ENCODE peak calls at places on chromosomes 3 and 15, in ten cellular contexts. One of them, this sample, is unnamed.
A peak's percentile ranks its signal among the peaks of the same experiment; 100 is the strongest.

GRCh38 chr3:187839422-187839821 is 94.2 kb upstream of the BCL6 start:
- DNase-seq in HCT116: no peak
- DNase-seq in ovary: no peak
- DNase-seq in lower lobe of right lung: no peak
- DNase-seq in uterus: no peak
- DNase-seq in PC-9: no peak
- DNase-seq in colonic mucosa: no peak
- DNase-seq in pancreas: no peak
- DNase-seq in fibroblast of lung: no peak
- DNase-seq in heart right ventricle: no peak
- DNase-seq in this sample: no peak

GRCh38 chr3:45123841-45124269 is 22.3 kb downstream of the CDCP1 start:
- DNase-seq in uterus: peak; percentile 51
- DNase-seq in heart right ventricle: no peak
- DNase-seq in fibroblast of lung: peak; percentile 96
- DNase-seq in ovary: no peak
- DNase-seq in pancreas: no peak
- DNase-seq in PC-9: peak; percentile 44
- DNase-seq in lower lobe of right lung: no peak
- DNase-seq in HCT116: peak; percentile 88
- DNase-seq in colonic mucosa: no peak
- DNase-seq in this sample: no peak

GRCh38 chr15:40290540-40291087 is 7.8 kb upstream of the ANKRD63 start:
- DNase-seq in PC-9: no peak
- DNase-seq in heart right ventricle: no peak
- DNase-seq in fibroblast of lung: no peak
- DNase-seq in uterus: no peak
- DNase-seq in pancreas: no peak
- DNase-seq in colonic mucosa: no peak
- DNase-seq in HCT116: no peak
- DNase-seq in ovary: no peak
- DNase-seq in lower lobe of right lung: no peak
- DNase-seq in this sample: no peak

GRCh38 chr3:146712826-146713225 is 107.7 kb upstream of the PLSCR5 start:
- DNase-seq in lower lobe of right lung: no peak
- DNase-seq in fibroblast of lung: no peak
- DNase-seq in HCT116: no peak
- DNase-seq in colonic mucosa: no peak
- DNase-seq in heart right ventricle: no peak
- DNase-seq in PC-9: no peak
- DNase-seq in ovary: no peak
- DNase-seq in pancreas: no peak
- DNase-seq in uterus: no peak
- DNase-seq in this sample: no peak

GRCh38 chr15:57323806-57324589 is 52.3 kb upstream of the CGNL1 start:
- DNase-seq in pancreas: no peak
- DNase-seq in heart right ventricle: no peak
- DNase-seq in colonic mucosa: peak; percentile 88
- DNase-seq in PC-9: peak; percentile 76
- DNase-seq in ovary: no peak
- DNase-seq in HCT116: peak; percentile 90
- DNase-seq in uterus: no peak
- DNase-seq in fibroblast of lung: peak; percentile 63
- DNase-seq in lower lobe of right lung: no peak
- DNase-seq in this sample: no peak

GRCh38 chr3:16404349-16404895 is 109.1 kb downstream of the RFTN1 start:
- DNase-seq in heart right ventricle: no peak
- DNase-seq in ovary: no peak
- DNase-seq in uterus: no peak
- DNase-seq in fibroblast of lung: no peak
- DNase-seq in colonic mucosa: no peak
- DNase-seq in lower lobe of right lung: no peak
- DNase-seq in HCT116: no peak
- DNase-seq in PC-9: no peak
- DNase-seq in pancreas: no peak
- DNase-seq in this sample: no peak

GRCh38 chr15:41013698-41014414 is 60.6 kb downstream of the CHAC1 start:
- DNase-seq in fibroblast of lung: no peak
- DNase-seq in lower lobe of right lung: no peak
- DNase-seq in ovary: no peak
- DNase-seq in PC-9: no peak
- DNase-seq in uterus: no peak
- DNase-seq in colonic mucosa: no peak
- DNase-seq in pancreas: no peak
- DNase-seq in HCT116: no peak
- DNase-seq in heart right ventricle: no peak
- DNase-seq in this sample: no peak

GRCh38 chr3:9314796-9315195 is 48.1 kb upstream of the THUMPD3 start:
- DNase-seq in fibroblast of lung: no peak
- DNase-seq in heart right ventricle: peak; percentile 9
- DNase-seq in pancreas: no peak
- DNase-seq in uterus: no peak
- DNase-seq in ovary: no peak
- DNase-seq in HCT116: no peak
- DNase-seq in colonic mucosa: no peak
- DNase-seq in PC-9: peak; percentile 14
- DNase-seq in lower lobe of right lung: no peak
- DNase-seq in this sample: no peak

GRCh38 chr15:20368974-20369373 is 172.6 kb downstream of the GOLGA6L6 start:
- DNase-seq in PC-9: no peak
- DNase-seq in ovary: no peak
- DNase-seq in lower lobe of right lung: no peak
- DNase-seq in pancreas: no peak
- DNase-seq in fibroblast of lung: no peak
- DNase-seq in uterus: no peak
- DNase-seq in colonic mucosa: no peak
- DNase-seq in HCT116: no peak
- DNase-seq in heart right ventricle: no peak
- DNase-seq in this sample: no peak

GRCh38 chr15:95459288-95459687 is 871.2 kb upstream of the NR2F2 start:
- DNase-seq in uterus: no peak
- DNase-seq in heart right ventricle: no peak
- DNase-seq in pancreas: no peak
- DNase-seq in PC-9: no peak
- DNase-seq in colonic mucosa: no peak
- DNase-seq in ovary: no peak
- DNase-seq in HCT116: no peak
- DNase-seq in fibroblast of lung: peak; percentile 11
- DNase-seq in lower lobe of right lung: no peak
- DNase-seq in this sample: no peak

GRCh38 chr3:55702822-55703221 is 215.7 kb upstream of the WNT5A start:
- DNase-seq in lower lobe of right lung: no peak
- DNase-seq in HCT116: no peak
- DNase-seq in colonic mucosa: no peak
- DNase-seq in heart right ventricle: no peak
- DNase-seq in uterus: no peak
- DNase-seq in PC-9: no peak
- DNase-seq in pancreas: no peak
- DNase-seq in ovary: no peak
- DNase-seq in fibroblast of lung: no peak
- DNase-seq in this sample: no peak
- H3K4me1 ChIP-seq in lower lobe of right lung: peaks cover 2% of the 10 kb centered on the region
- H3K4me1 ChIP-seq in HCT116: no peaks in the 10 kb centered on the region
- H3K4me1 ChIP-seq in colonic mucosa: no peaks in the 10 kb centered on the region
- H3K4me1 ChIP-seq in heart right ventricle: no peaks in the 10 kb centered on the region
- H3K4me1 ChIP-seq in uterus: no peaks in the 10 kb centered on the region
- H3K4me1 ChIP-seq in PC-9: no peaks in the 10 kb centered on the region
- H3K4me1 ChIP-seq in pancreas: no peaks in the 10 kb centered on the region
- H3K4me1 ChIP-seq in ovary: no peaks in the 10 kb centered on the region
- H3K4me1 ChIP-seq in fibroblast of lung: peaks cover 8% of the 10 kb centered on the region
- H3K4me1 ChIP-seq in this sample: no peaks in the 10 kb centered on the region

GRCh38 chr3:107430214-107431047 is 53.2 kb downstream of the CCDC54 start:
- DNase-seq in heart right ventricle: peak; percentile 36
- DNase-seq in colonic mucosa: peak; percentile 29
- DNase-seq in HCT116: no peak
- DNase-seq in ovary: peak; percentile 59
- DNase-seq in uterus: peak; percentile 23
- DNase-seq in pancreas: no peak
- DNase-seq in fibroblast of lung: peak; percentile 36
- DNase-seq in lower lobe of right lung: no peak
- DNase-seq in PC-9: no peak
- DNase-seq in this sample: no peak

GRCh38 chr3:107431298-107432012 is 54.2 kb downstream of the CCDC54 start:
- DNase-seq in pancreas: peak; percentile 78
- DNase-seq in fibroblast of lung: peak; percentile 69
- DNase-seq in heart right ventricle: peak; percentile 79
- DNase-seq in colonic mucosa: peak; percentile 76
- DNase-seq in HCT116: no peak
- DNase-seq in ovary: peak; percentile 83
- DNase-seq in lower lobe of right lung: peak; percentile 78
- DNase-seq in PC-9: peak; percentile 76
- DNase-seq in uterus: peak; percentile 70
- DNase-seq in this sample: peak; percentile 71

GRCh38 chr3:107431048-107431297 is 53.7 kb downstream of the CCDC54 start:
- DNase-seq in fibroblast of lung: no peak
- DNase-seq in HCT116: no peak
- DNase-seq in heart right ventricle: peak; percentile 34
- DNase-seq in PC-9: no peak
- DNase-seq in colonic mucosa: no peak
- DNase-seq in pancreas: no peak
- DNase-seq in ovary: peak; percentile 77
- DNase-seq in lower lobe of right lung: no peak
- DNase-seq in uterus: no peak
- DNase-seq in this sample: no peak

GRCh38 chr3:107428051-107428858 is 51.0 kb downstream of the CCDC54 start:
- DNase-seq in ovary: no peak
- DNase-seq in fibroblast of lung: no peak
- DNase-seq in heart right ventricle: no peak
- DNase-seq in lower lobe of right lung: no peak
- DNase-seq in PC-9: no peak
- DNase-seq in HCT116: no peak
- DNase-seq in uterus: no peak
- DNase-seq in colonic mucosa: no peak
- DNase-seq in pancreas: no peak
- DNase-seq in this sample: no peak

DNA sequence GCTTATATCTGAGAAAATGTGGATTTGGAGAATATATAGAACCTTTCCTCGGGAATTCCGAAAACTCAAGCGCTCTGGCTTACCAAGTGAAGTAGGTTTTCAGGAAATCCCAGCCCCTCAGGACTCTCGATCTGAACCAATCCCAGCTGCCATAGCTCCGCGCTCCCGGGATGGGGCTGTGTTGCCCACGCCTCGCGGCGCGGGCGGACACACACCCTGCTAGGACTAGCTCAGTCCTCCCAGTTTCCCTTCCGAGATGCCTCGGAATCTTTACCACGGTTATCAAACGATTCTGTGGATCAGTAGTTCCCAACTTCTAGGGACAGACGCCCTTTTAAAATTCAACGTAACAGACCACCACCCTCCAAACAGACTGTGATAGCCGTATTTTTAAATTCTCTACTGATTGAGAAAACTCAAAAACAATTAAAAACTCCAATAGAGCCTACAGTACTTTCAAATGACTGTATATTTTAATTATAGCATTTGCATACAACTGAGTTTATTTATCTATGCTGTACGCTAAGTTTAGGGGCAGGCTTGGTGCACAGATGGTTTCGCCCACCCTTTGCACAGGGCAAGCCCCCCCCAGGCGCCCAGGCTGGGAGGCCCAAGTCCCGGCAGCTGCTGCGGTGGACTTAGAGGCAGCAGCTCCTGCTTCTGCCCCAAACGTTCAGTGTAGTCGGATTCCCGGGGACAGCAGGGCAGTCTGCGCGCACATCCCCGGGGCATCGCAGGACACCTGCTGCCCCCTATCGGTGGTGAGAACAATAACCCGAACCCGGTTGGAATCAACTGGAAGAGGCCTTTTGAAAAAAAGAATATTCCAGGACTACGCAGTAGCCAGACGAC is 52.3 kb downstream of the CCDC54 start:
- DNase-seq in heart right ventricle: peak; percentile 77
- DNase-seq in fibroblast of lung: peak; percentile 87
- DNase-seq in uterus: peak; percentile 73
- DNase-seq in lower lobe of right lung: peak; percentile 77
- DNase-seq in pancreas: peak; percentile 65
- DNase-seq in PC-9: peak; percentile 86
- DNase-seq in colonic mucosa: peak; percentile 70
- DNase-seq in HCT116: peak; percentile 67
- DNase-seq in ovary: peak; percentile 84
- DNase-seq in this sample: peak; percentile 78
- TF ChIP-seq CTCF in heart right ventricle: peak; percentile 89
- TF ChIP-seq CTCF in fibroblast of lung: peak; percentile 72
- TF ChIP-seq CTCF in uterus: peak; percentile 90
- TF ChIP-seq CTCF in lower lobe of right lung: peak; percentile 80
- TF ChIP-seq CTCF in pancreas: peak; percentile 82
- TF ChIP-seq CTCF in PC-9: peak; percentile 94
- TF ChIP-seq CTCF in colonic mucosa: peak; percentile 82
- TF ChIP-seq CTCF in HCT116: peak; percentile 86
- TF ChIP-seq CTCF in ovary: peak; percentile 88
- TF ChIP-seq CTCF in this sample: peak; percentile 90

GRCh38 chr3:29514170-29514569 is 233.3 kb downstream of the RBMS3 start:
- DNase-seq in PC-9: no peak
- DNase-seq in lower lobe of right lung: no peak
- DNase-seq in heart right ventricle: no peak
- DNase-seq in fibroblast of lung: no peak
- DNase-seq in uterus: no peak
- DNase-seq in pancreas: no peak
- DNase-seq in colonic mucosa: no peak
- DNase-seq in ovary: no peak
- DNase-seq in HCT116: no peak
- DNase-seq in this sample: no peak

GRCh38 chr3:29516164-29516563 is 235.3 kb downstream of the RBMS3 start:
- DNase-seq in HCT116: no peak
- DNase-seq in pancreas: no peak
- DNase-seq in lower lobe of right lung: no peak
- DNase-seq in ovary: no peak
- DNase-seq in heart right ventricle: no peak
- DNase-seq in fibroblast of lung: no peak
- DNase-seq in uterus: no peak
- DNase-seq in colonic mucosa: no peak
- DNase-seq in PC-9: no peak
- DNase-seq in this sample: no peak

GRCh38 chr3:29515451-29515850 is 234.6 kb downstream of the RBMS3 start:
- DNase-seq in ovary: no peak
- DNase-seq in pancreas: no peak
- DNase-seq in uterus: no peak
- DNase-seq in lower lobe of right lung: no peak
- DNase-seq in PC-9: no peak
- DNase-seq in colonic mucosa: no peak
- DNase-seq in HCT116: no peak
- DNase-seq in heart right ventricle: no peak
- DNase-seq in fibroblast of lung: peak; percentile 83
- DNase-seq in this sample: no peak

GRCh38 chr3:29513236-29513635 is 232.4 kb downstream of the RBMS3 start:
- DNase-seq in PC-9: no peak
- DNase-seq in fibroblast of lung: peak; percentile 69
- DNase-seq in ovary: no peak
- DNase-seq in pancreas: no peak
- DNase-seq in lower lobe of right lung: no peak
- DNase-seq in colonic mucosa: no peak
- DNase-seq in HCT116: no peak
- DNase-seq in heart right ventricle: peak; percentile 62
- DNase-seq in uterus: no peak
- DNase-seq in this sample: no peak

GRCh38 chr3:29514912-29515311 is 234.0 kb downstream of the RBMS3 start:
- DNase-seq in pancreas: no peak
- DNase-seq in fibroblast of lung: peak; percentile 24
- DNase-seq in PC-9: no peak
- DNase-seq in ovary: no peak
- DNase-seq in lower lobe of right lung: no peak
- DNase-seq in uterus: no peak
- DNase-seq in heart right ventricle: no peak
- DNase-seq in HCT116: no peak
- DNase-seq in colonic mucosa: no peak
- DNase-seq in this sample: no peak
- H3K4me1 ChIP-seq in pancreas: no peaks in the 10 kb centered on the region
- H3K4me1 ChIP-seq in fibroblast of lung: peaks cover 13% of the 10 kb centered on the region
- H3K4me1 ChIP-seq in PC-9: no peaks in the 10 kb centered on the region
- H3K4me1 ChIP-seq in ovary: peaks cover 2% of the 10 kb centered on the region
- H3K4me1 ChIP-seq in lower lobe of right lung: peaks cover 34% of the 10 kb centered on the region
- H3K4me1 ChIP-seq in uterus: no peaks in the 10 kb centered on the region
- H3K4me1 ChIP-seq in heart right ventricle: peaks cover 44% of the 10 kb centered on the region
- H3K4me1 ChIP-seq in HCT116: no peaks in the 10 kb centered on the region
- H3K4me1 ChIP-seq in colonic mucosa: no peaks in the 10 kb centered on the region
- H3K4me1 ChIP-seq in this sample: peaks cover 30% of the 10 kb centered on the region

GRCh38 chr15:63663906-63664305 is 66.7 kb downstream of the FBXL22 start:
- DNase-seq in HCT116: no peak
- DNase-seq in PC-9: no peak
- DNase-seq in uterus: no peak
- DNase-seq in fibroblast of lung: peak; percentile 20
- DNase-seq in heart right ventricle: no peak
- DNase-seq in lower lobe of right lung: no peak
- DNase-seq in ovary: no peak
- DNase-seq in colonic mucosa: no peak
- DNase-seq in pancreas: no peak
- DNase-seq in this sample: no peak
- TF ChIP-seq CTCF in HCT116: no peak
- TF ChIP-seq CTCF in PC-9: no peak
- TF ChIP-seq CTCF in uterus: no peak
- TF ChIP-seq CTCF in fibroblast of lung: no peak
- TF ChIP-seq CTCF in heart right ventricle: no peak
- TF ChIP-seq CTCF in lower lobe of right lung: no peak
- TF ChIP-seq CTCF in ovary: no peak
- TF ChIP-seq CTCF in colonic mucosa: no peak
- TF ChIP-seq CTCF in pancreas: no peak
- TF ChIP-seq CTCF in this sample: no peak